ENCODE peak calls at places on chromosome 18, in six cellular contexts. H, T, F, V, W and O are unnamed samples.
A peak's percentile ranks its signal among the peaks of the same experiment; 100 is the strongest.

GRCh38 chr18:32405588-32405987 is 65.1 kb downstream of the GAREM1 start:
- DNase-seq in H (no peak), T (no peak), F (no peak), V (no peak), W (no peak), O (no peak)

GRCh38 chr18:45415614-45416013 is 199.7 kb upstream of the SLC14A2 start:
- DNase-seq in H (no peak), T (no peak), F (no peak), V (no peak), W (no peak), O (no peak)

GRCh38 chr18:7772496-7772861 is 205.4 kb downstream of the PTPRM start:
- DNase-seq in H (no peak), T (no peak), F (peak; percentile 4), V (no peak), W (no peak), O (no peak)

GRCh38 chr18:74896390-74896991 is 298.8 kb downstream of the ZNF407 start:
- DNase-seq in H (no peak), T (no peak), F (no peak), V (no peak), W (peak; percentile 74), O (peak; percentile 61)

GRCh38 chr18:76979906-76980305 is 152.7 kb downstream of the MBP start:
- DNase-seq in H (no peak), T (no peak), F (no peak), V (no peak), W (no peak), O (peak; percentile 88)

GRCh38 chr18:6746386-6746960 is 17.0 kb downstream of the ARHGAP28 start:
- DNase-seq in H (no peak), T (no peak), F (no peak), V (no peak), W (no peak), O (no peak)

GRCh38 chr18:68263481-68263880 is 451.4 kb downstream of the TMX3 start:
- DNase-seq in H (peak; percentile 43), T (no peak), F (peak; percentile 45), V (no peak), W (peak; percentile 64), O (no peak)

GRCh38 chr18:76958692-76959341 is 136.5 kb downstream of the ZNF236 start:
- DNase-seq in H (peak; percentile 29), T (no peak), F (no peak), V (no peak), W (no peak), O (no peak)

GRCh38 chr18:26453370-26454030 is 94.9 kb downstream of the KCTD1 start:
- DNase-seq in H (no peak), T (no peak), F (no peak), V (no peak), W (no peak), O (no peak)

GRCh38 chr18:21740724-21741510 is at the start of gene MIB1:
- DNase-seq in H (no peak), T (peak; percentile 99), F (no peak), V (peak; percentile 99), W (no peak), O (no peak)

GRCh38 chr18:22822024-22822423 is 111.1 kb upstream of the RBBP8 start:
- DNase-seq in H (peak; percentile 56), T (no peak), F (peak; percentile 71), V (no peak), W (peak; percentile 52), O (no peak)

GRCh38 chr18:46660955-46661749 is 4.1 kb upstream of the LOXHD1 start:
- DNase-seq in H (no peak), T (no peak), F (peak; percentile 41), V (no peak), W (no peak), O (peak; percentile 49)

GRCh38 chr18:39149211-39149806 is 1583.7 kb upstream of the CELF4 start:
- DNase-seq in H (no peak), T (no peak), F (no peak), V (no peak), W (no peak), O (no peak)

GRCh38 chr18:64134044-64134757 is 14.7 kb downstream of the LINC00305 start:
- DNase-seq in H (peak; percentile 27), T (no peak), F (no peak), V (no peak), W (peak; percentile 35), O (no peak)

GRCh38 chr18:10182009-10182624 is 268.3 kb downstream of the VAPA start:
- DNase-seq in H (no peak), T (no peak), F (no peak), V (no peak), W (peak; percentile 23), O (no peak)

GRCh38 chr18:63511285-63511684 is 30.9 kb upstream of the SERPINB12 start:
- DNase-seq in H (peak; percentile 27), T (no peak), F (peak; percentile 57), V (no peak), W (peak; percentile 78), O (no peak)

DNA sequence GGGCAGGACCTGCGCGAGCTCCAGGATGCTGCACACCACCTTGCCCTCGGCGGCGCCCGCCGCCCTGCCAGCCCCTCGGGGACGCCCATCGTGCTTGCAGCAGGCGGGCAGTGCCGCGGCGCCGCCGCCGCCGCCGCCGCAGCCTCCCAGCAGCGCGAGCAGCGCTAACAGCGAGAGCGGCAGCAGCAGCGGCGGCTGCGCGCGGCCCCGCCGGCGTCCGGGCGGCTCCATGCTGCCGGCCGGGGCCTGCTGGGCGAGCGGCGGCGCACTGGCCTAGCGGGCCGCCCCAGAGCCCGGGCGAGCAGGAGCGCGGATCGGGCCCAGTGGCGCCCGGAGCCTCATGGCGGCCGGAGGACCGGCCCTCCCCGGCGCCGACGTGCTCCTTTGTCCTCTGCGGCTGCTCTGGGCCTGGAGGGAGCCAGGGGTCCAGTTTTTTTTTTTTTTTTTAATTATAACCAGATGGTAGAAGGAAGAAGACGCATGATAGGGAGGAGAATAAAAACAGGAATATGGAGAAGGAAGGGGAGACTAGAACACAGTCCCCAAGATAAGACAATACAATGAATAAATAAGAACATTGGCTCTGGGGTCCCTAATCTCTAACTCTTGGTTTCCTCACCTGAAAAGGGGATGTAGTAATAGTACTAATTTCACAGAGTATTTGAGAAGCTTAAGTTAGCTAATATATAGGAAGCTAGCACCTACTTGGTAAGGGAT is 17.1 kb upstream of the ANKRD62 start:
- DNase-seq in H (no peak), T (peak; percentile 49), F (peak; percentile 49), V (peak; percentile 66), W (peak; percentile 20), O (no peak)
- H3K4me3 ChIP-seq in H (peak overlapping the region; percentile 35), T (peak overlapping the region; percentile 47), F (peak overlapping the region; percentile 20), V (no peak overlapping the region), W (no peak overlapping the region), O (no peak overlapping the region)

GRCh38 chr18:36735130-36735529 is 93.7 kb downstream of the TPGS2 start:
- DNase-seq in H (no peak), T (no peak), F (no peak), V (no peak), W (no peak), O (peak; percentile 95)
- H3K4me3 ChIP-seq in H (no peak overlapping the region), T (no peak overlapping the region), F (no peak overlapping the region), V (no peak overlapping the region), W (no peak overlapping the region), O (peak overlapping the region; percentile 50)

GRCh38 chr18:58659691-58660090 is 11.6 kb upstream of the MALT1 start:
- DNase-seq in H (no peak), T (no peak), F (no peak), V (no peak), W (no peak), O (no peak)

GRCh38 chr18:58654896-58655614 is 16.2 kb upstream of the MALT1 start:
- DNase-seq in H (no peak), T (no peak), F (no peak), V (no peak), W (no peak), O (no peak)

GRCh38 chr18:58660915-58661314 is 10.3 kb upstream of the MALT1 start:
- DNase-seq in H (no peak), T (no peak), F (no peak), V (no peak), W (no peak), O (no peak)

GRCh38 chr18:58657081-58657480 is 14.2 kb upstream of the MALT1 start:
- DNase-seq in H (no peak), T (no peak), F (no peak), V (no peak), W (no peak), O (no peak)

GRCh38 chr18:58657494-58657893 is 13.8 kb upstream of the MALT1 start:
- DNase-seq in H (no peak), T (no peak), F (no peak), V (no peak), W (no peak), O (no peak)
- H3K4me3 ChIP-seq in H (no peak overlapping the region), T (no peak overlapping the region), F (no peak overlapping the region), V (no peak overlapping the region), W (no peak overlapping the region), O (peak overlapping the region; percentile 23)

GRCh38 chr18:49812321-49813070 is 837 bp downstream of the ACAA2 start:
- DNase-seq in H (no peak), T (no peak), F (peak; percentile 16), V (no peak), W (no peak), O (peak; percentile 49)

GRCh38 chr18:49813321-49814146 is at the start of gene ACAA2:
- DNase-seq in H (peak; percentile 66), T (peak; percentile 94), F (peak; percentile 89), V (peak; percentile 95), W (peak; percentile 94), O (peak; percentile 92)

GRCh38 chr18:49814147-49814499 is 790 bp upstream of the ACAA2 start:
- DNase-seq in H (peak; percentile 49), T (peak; percentile 79), F (peak; percentile 58), V (no peak), W (peak; percentile 77), O (no peak)

GRCh38 chr18:49813071-49813320 is 337 bp downstream of the ACAA2 start:
- DNase-seq in H (peak; percentile 16), T (peak; percentile 62), F (peak; percentile 34), V (no peak), W (peak; percentile 25), O (no peak)

DNA sequence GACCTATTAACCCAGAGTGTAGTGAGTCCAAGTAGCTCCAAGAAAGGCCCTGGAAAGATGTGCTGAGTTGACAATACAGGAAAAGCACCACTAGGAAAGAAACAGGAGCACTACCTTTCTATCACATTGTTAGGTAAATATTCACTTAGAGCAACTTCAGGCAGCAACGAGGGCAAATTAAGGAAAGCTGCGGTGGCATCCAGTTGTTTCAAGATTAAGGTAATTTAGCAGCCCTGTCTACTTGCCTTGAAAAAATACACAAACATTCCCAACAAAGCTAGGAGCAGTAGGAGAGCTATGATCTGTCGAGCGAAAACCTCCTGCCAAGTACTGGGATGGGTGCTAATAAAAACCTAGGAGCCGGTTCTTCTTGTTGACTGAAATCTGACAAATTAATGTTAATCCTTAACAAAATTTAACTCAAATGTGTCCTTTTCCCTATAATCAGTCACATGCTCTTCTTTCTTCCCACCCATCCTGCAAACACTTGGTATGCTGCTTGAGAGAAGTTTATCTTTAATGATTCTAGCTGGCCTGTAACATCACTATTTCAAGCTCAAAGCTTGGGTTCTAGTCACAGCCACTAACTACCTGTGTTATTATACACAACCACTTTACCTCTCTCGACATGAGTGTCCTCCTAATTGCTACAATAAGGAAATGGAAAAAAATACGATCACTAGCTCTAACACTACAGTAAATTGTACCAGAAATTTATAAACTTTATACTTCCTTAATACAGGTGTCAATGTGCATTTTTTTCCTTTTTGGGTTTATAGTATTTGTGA is 2.0 kb downstream of the ACAA2 start:
- DNase-seq in H (no peak), T (no peak), F (no peak), V (no peak), W (no peak), O (no peak)
- H3K4me3 ChIP-seq in H (no peak overlapping the region), T (peak overlapping the region; percentile 85), F (no peak overlapping the region), V (peak overlapping the region; percentile 68), W (no peak overlapping the region), O (peak overlapping the region; percentile 73)

GRCh38 chr18:79611040-79611681 is 68.4 kb upstream of the CTDP1 start:
- DNase-seq in H (peak; percentile 92), T (peak; percentile 46), F (peak; percentile 27), V (peak; percentile 54), W (peak; percentile 55), O (no peak)
- H3K4me3 ChIP-seq in H (no peak overlapping the region), T (no peak overlapping the region), F (no peak overlapping the region), V (no peak overlapping the region), W (no peak overlapping the region), O (no peak overlapping the region)